ENCODE peak calls at places on chromosomes 16 and 17, in seven cellular contexts. L is neuronal stem cell; W is CD8-positive, alpha-beta memory T cell; O is psoas muscle; I is colonic mucosa; Y is adrenal gland; P is hepatocyte. S is an unnamed sample.
A peak's percentile ranks its signal among the peaks of the same experiment; 100 is the strongest.

GRCh38 chr17:13311301-13311700 is 290.4 kb downstream of the HS3ST3A1 start:
- DNase-seq in L (no peak), W (no peak), O (no peak), I (no peak), Y (no peak), P (no peak), S (no peak)

GRCh38 chr17:59328534-59329095 is 2.8 kb upstream of the YPEL2 start:
- DNase-seq in L (no peak), W (no peak), O (no peak), I (no peak), Y (no peak), P (no peak), S (no peak)

GRCh38 chr17:48541574-48542113 is 3.3 kb downstream of the HOXB2 start:
- DNase-seq in L (no peak), W (no peak), O (peak; percentile 85), I (no peak), Y (peak; percentile 66), P (peak; percentile 50), S (peak; percentile 57)

GRCh38 chr16:88351521-88352101 is 31.1 kb upstream of the ZNF469 start:
- DNase-seq in L (no peak), W (no peak), O (no peak), I (no peak), Y (no peak), P (no peak), S (no peak)

GRCh38 chr16:87411375-87412271 is 19.5 kb downstream of the MAP1LC3B start:
- DNase-seq in L (no peak), W (no peak), O (no peak), I (no peak), Y (no peak), P (no peak), S (no peak)

GRCh38 chr17:49076575-49077384 is 55.8 kb upstream of the B4GALNT2 start:
- DNase-seq in L (no peak), W (no peak), O (no peak), I (no peak), Y (no peak), P (no peak), S (no peak)

GRCh38 chr17:78042542-78042941 is 84.0 kb downstream of the TNRC6C start:
- DNase-seq in L (no peak), W (no peak), O (no peak), I (no peak), Y (no peak), P (no peak), S (no peak)

GRCh38 chr17:78019367-78019975 is 61.0 kb downstream of the TNRC6C start:
- DNase-seq in L (no peak), W (no peak), O (no peak), I (no peak), Y (no peak), P (peak; percentile 32), S (no peak)

GRCh38 chr17:76268991-76269981 is 4.1 kb downstream of the UBALD2 start:
- DNase-seq in L (no peak), W (no peak), O (peak; percentile 66), I (no peak), Y (no peak), P (no peak), S (no peak)

GRCh38 chr16:3020247-3020603 is at the start of gene TNFRSF12A:
- DNase-seq in L (peak; percentile 84), W (peak; percentile 65), O (peak; percentile 88), I (peak; percentile 86), Y (peak; percentile 81), P (peak; percentile 95), S (peak; percentile 80)

GRCh38 chr17:13626703-13627102 is 25.0 kb upstream of the HS3ST3A1 start:
- DNase-seq in L (no peak), W (no peak), O (no peak), I (no peak), Y (no peak), P (no peak), S (no peak)

GRCh38 chr17:67151717-67152116 is 93.3 kb downstream of the HELZ start:
- DNase-seq in L (no peak), W (no peak), O (no peak), I (no peak), Y (no peak), P (no peak), S (no peak)

GRCh38 chr16:27355610-27356009 is 41.8 kb downstream of the IL4R start:
- DNase-seq in L (no peak), W (no peak), O (peak; percentile 64), I (peak; percentile 38), Y (peak; percentile 65), P (no peak), S (no peak)

GRCh38 chr17:28744104-28744801 is 442 bp downstream of the TRAF4 start:
- DNase-seq in L (peak; percentile 83), W (peak; percentile 62), O (peak; percentile 70), I (peak; percentile 76), Y (peak; percentile 44), P (peak; percentile 90), S (peak; percentile 67)

GRCh38 chr17:43126911-43127290 is 1.7 kb upstream of the BRCA1 start:
- DNase-seq in L (no peak), W (no peak), O (no peak), I (no peak), Y (no peak), P (no peak), S (no peak)

GRCh38 chr17:67995568-67996191 is 589 bp downstream of the C17orf58 start:
- DNase-seq in L (peak; percentile 23), W (peak; percentile 14), O (peak; percentile 62), I (peak; percentile 39), Y (peak; percentile 43), P (peak; percentile 29), S (peak; percentile 38)

GRCh38 chr16:27595993-27596392 is 46.0 kb downstream of the KATNIP start:
- DNase-seq in L (no peak), W (no peak), O (no peak), I (no peak), Y (no peak), P (no peak), S (no peak)

GRCh38 chr16:69201291-69201690 is 14.3 kb downstream of the SNTB2 start:
- DNase-seq in L (no peak), W (no peak), O (no peak), I (no peak), Y (no peak), P (no peak), S (no peak)
- H3K27ac ChIP-seq in L (no peak overlapping the region), W (no peak overlapping the region), O (no peak overlapping the region), I (no peak overlapping the region), Y (no peak overlapping the region), P (peak overlapping the region; percentile 33), S (peak overlapping the region; percentile 65)

DNA sequence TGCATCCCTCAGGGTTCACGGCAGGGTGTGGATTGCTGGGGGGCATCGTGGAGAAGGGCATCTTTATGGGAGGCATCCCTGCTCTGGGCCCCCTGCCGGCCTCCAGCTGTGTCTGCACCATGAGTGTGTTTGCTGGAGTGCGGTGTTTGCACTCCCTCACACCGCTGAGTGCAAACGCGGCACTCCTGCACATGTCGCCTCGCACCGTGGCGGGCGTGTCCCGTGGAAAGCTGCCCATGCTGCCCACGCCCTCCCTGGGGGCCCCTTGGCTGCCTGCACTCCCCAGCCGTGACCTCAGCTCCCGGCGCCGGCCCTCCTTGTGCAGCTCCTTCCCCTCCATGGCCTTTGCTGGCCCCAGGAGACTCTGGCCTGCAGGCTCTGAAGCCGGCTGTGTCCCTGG is 74.6 kb upstream of the ZNF750 start:
- DNase-seq in L (no peak), W (no peak), O (no peak), I (no peak), Y (no peak), P (no peak), S (no peak)
- H3K4me3 ChIP-seq in L (no peak overlapping the region), W (no peak overlapping the region), O (no peak overlapping the region), I (no peak overlapping the region), Y (no peak overlapping the region), P (no peak overlapping the region), S (no peak overlapping the region)

GRCh38 chr17:40122466-40122943 is 734 bp downstream of the MSL1 start:
- DNase-seq in L (no peak), W (no peak), O (peak; percentile 84), I (peak; percentile 43), Y (peak; percentile 60), P (peak; percentile 80), S (peak; percentile 56)

GRCh38 chr17:40123811-40124114 is 2.0 kb downstream of the MSL1 start:
- DNase-seq in L (no peak), W (no peak), O (no peak), I (no peak), Y (no peak), P (no peak), S (no peak)

GRCh38 chr17:40122944-40123810 is 1.4 kb downstream of the MSL1 start:
- DNase-seq in L (no peak), W (peak; percentile 37), O (peak; percentile 66), I (peak; percentile 73), Y (peak; percentile 51), P (peak; percentile 72), S (peak; percentile 52)

GRCh38 chr17:40121886-40122465 is at the start of gene MSL1:
- DNase-seq in L (peak; percentile 91), W (peak; percentile 84), O (peak; percentile 95), I (peak; percentile 90), Y (peak; percentile 91), P (peak; percentile 95), S (peak; percentile 89)

DNA sequence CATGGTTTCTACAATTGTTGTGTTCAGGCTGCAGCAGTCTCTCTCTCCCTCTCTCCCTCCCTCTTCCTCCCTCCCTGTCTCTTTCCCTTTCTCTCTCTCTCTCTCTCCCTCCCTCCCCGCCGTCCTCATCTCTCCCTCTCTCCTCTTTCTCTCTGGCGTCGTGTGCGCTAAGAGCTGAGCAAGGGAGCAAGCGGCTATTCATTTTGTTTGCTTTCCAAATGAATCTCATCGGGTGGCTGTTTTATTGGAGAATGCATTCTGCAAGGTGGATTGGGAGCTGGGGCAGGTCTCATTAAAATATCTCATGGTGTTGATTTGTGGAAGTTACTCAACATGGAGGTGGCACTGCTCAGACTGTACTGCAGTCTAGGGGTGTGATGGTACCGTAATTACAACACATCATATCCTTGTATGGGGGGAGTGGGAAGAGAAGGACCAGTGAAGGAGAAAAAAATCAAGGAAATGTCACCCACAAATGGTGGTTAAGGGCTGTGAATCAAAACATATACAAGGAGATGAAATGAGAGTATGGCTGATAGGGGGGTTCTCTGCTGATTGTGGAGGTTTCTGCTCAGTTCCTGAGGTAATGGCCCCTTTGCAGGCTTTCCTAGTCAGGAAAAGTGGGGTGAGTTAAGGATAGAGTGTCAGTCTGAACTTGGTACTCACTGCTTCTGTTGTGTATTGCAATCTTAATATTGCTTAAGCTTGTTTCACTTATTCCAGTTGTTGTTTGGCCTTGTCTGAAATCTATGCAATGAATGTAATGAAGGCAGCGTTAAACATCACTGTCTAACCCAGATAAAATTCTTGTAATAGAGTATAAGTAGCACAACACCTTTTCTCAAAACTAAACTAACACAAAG is 2.7 kb downstream of the MSL1 start:
- DNase-seq in L (no peak), W (no peak), O (no peak), I (peak; percentile 53), Y (peak; percentile 42), P (no peak), S (no peak)
- H3K27ac ChIP-seq in L (no peak overlapping the region), W (no peak overlapping the region), O (peak overlapping the region; percentile 98), I (peak overlapping the region; percentile 96), Y (peak overlapping the region; percentile 95), P (peak overlapping the region; percentile 41), S (peak overlapping the region; percentile 99)

DNA sequence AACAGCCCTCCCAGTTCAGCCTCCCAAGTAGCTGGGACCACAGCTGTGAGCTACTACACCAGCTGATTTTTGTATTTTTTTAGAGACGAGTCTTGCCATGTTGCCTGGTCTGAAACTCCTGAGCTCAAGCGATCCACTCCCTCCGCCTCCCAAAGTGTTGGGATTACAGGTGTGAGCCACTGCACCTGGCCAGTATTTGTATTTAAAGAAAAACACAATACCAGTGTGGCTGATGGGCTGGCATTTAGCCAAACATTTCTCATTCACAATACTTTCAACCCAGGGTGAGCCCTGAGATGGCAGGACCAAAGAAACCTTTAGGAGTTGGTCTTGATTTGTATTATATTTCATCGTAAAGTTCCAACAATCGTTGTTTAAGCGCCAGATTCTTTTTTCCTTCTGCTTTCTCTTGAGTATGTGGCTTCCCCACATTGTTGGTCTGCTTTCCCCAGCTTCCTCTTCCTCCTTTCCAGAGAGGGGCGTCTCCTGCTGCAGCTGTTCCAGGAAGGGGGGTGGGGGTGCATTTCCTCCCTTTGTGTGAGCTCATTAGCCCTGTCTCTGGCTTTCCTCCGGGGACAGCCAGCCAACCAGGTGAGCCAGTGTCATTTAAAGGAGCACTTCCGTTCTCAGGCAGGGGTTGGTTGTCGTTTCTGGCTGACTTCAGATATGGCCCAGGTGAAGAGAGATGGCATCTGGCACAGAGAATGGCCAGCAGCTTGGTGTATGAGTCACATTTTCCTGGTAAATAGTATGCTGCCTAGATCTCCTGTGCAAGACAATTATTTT is 79.9 kb downstream of the GPRC5B start:
- DNase-seq in L (no peak), W (no peak), O (peak; percentile 66), I (peak; percentile 48), Y (peak; percentile 72), P (no peak), S (no peak)
- H3K4me3 ChIP-seq in L (no peak overlapping the region), W (peak overlapping the region; percentile 23), O (no peak overlapping the region), I (no peak overlapping the region), Y (no peak overlapping the region), P (no peak overlapping the region), S (no peak overlapping the region)

S was measured in uterus.